ENCODE peak calls at places on chromosomes 16 and 17, in ten cellular contexts. V is substantia nigra; X is Kasumi-1; Q is non-pigmented ciliary epithelial cell; S is gastrocnemius medialis; N is natural killer cell treated with Interleukin-12 subunit alpha and Interleukin-12 subunit beta and Interleukin-15 and Interleukin-18, amount 100 ng/mL, for 72 hours; W is fibroblast of the aortic adventitia; B is NB4; I is pancreas; T is SW 1271. O is an unnamed sample.

GRCh38 chr17:28747801-28748750 is 4.3 kb downstream of the TRAF4 start:
- DNase-seq in V (no peak), X (no peak), Q (no peak), S (no peak), N (no peak), W (no peak), B (no peak), I (no peak), T (no peak), O (no peak)

GRCh38 chr16:82201906-82202305 is 31.9 kb upstream of the MPHOSPH6 start:
- DNase-seq in V (no peak), X (no peak), Q (no peak), S (no peak), N (no peak), W (no peak), B (no peak), I (no peak), T (no peak), O (no peak)

GRCh38 chr16:50692999-50693781 is at the start of gene NOD2:
- DNase-seq in V (no peak), X (no peak), Q (no peak), S (no peak), N (no peak), W (no peak), B (peak; percentile 48), I (peak; percentile 48), T (no peak), O (no peak)

GRCh38 chr17:43750154-43750553 is 8.4 kb downstream of the SOST start:
- DNase-seq in V (no peak), X (no peak), Q (no peak), S (no peak), N (no peak), W (no peak), B (no peak), I (no peak), T (no peak), O (no peak)

GRCh38 chr17:43816336-43817320 is 16.3 kb downstream of the MPP3 start:
- DNase-seq in V (no peak), X (no peak), Q (no peak), S (no peak), N (no peak), W (no peak), B (no peak), I (no peak), T (no peak), O (no peak)

GRCh38 chr17:66514227-66514806 is 211.9 kb downstream of the PRKCA start:
- DNase-seq in V (no peak), X (no peak), Q (no peak), S (no peak), N (no peak), W (peak; percentile 26), B (no peak), I (no peak), T (no peak), O (peak; percentile 16)

GRCh38 chr16:54359086-54359485 is 72.5 kb upstream of the IRX3 start:
- DNase-seq in V (no peak), X (no peak), Q (no peak), S (no peak), N (no peak), W (no peak), B (no peak), I (no peak), T (no peak), O (no peak)

GRCh38 chr17:59565959-59566324 is 532 bp downstream of the DHX40 start:
- DNase-seq in V (no peak), X (peak; percentile 89), Q (peak; percentile 46), S (no peak), N (no peak), W (peak; percentile 78), B (peak; percentile 76), I (peak; percentile 72), T (peak; percentile 55), O (peak; percentile 72)

GRCh38 chr16:14356064-14356463 is 274.0 kb downstream of the PARN start:
- DNase-seq in V (no peak), X (no peak), Q (no peak), S (peak; percentile 69), N (no peak), W (no peak), B (no peak), I (no peak), T (no peak), O (no peak)

GRCh38 chr16:29757950-29758466 is 12.2 kb upstream of the C16orf54 start:
- DNase-seq in V (no peak), X (no peak), Q (peak; percentile 32), S (no peak), N (no peak), W (peak; percentile 95), B (peak; percentile 56), I (no peak), T (no peak), O (no peak)

GRCh38 chr16:81729451-81729850 is 49.6 kb upstream of the PLCG2 start:
- DNase-seq in V (no peak), X (no peak), Q (no peak), S (no peak), N (no peak), W (no peak), B (peak; percentile 55), I (no peak), T (no peak), O (no peak)

GRCh38 chr17:67359960-67360817 is 6.2 kb downstream of the PSMD12 start:
- DNase-seq in V (no peak), X (peak; percentile 88), Q (no peak), S (no peak), N (no peak), W (peak; percentile 49), B (peak; percentile 62), I (no peak), T (no peak), O (no peak)

GRCh38 chr16:62913333-62913732 is 877.1 kb upstream of the CDH8 start:
- DNase-seq in V (no peak), X (no peak), Q (no peak), S (no peak), N (no peak), W (no peak), B (no peak), I (no peak), T (no peak), O (no peak)

GRCh38 chr17:4536742-4537411 is 18.3 kb downstream of the MYBBP1A start:
- DNase-seq in V (no peak), X (no peak), Q (no peak), S (no peak), N (no peak), W (peak; percentile 75), B (peak; percentile 37), I (peak; percentile 33), T (no peak), O (no peak)

GRCh38 chr16:50680907-50681885 is at the start of gene SNX20:
- DNase-seq in V (no peak), X (peak; percentile 70), Q (no peak), S (no peak), N (peak; percentile 79), W (no peak), B (peak; percentile 90), I (no peak), T (no peak), O (no peak)

GRCh38 chr16:4746215-4746614 is 11.9 kb downstream of the DNAAF8 start:
- DNase-seq in V (no peak), X (no peak), Q (no peak), S (no peak), N (no peak), W (no peak), B (no peak), I (no peak), T (no peak), O (no peak)

GRCh38 chr17:83203073-83203471 is 123.7 kb downstream of the METRNL start:
- DNase-seq in V (no peak), X (no peak), Q (peak; percentile 74), S (peak; percentile 63), N (peak; percentile 87), W (peak; percentile 99), B (peak; percentile 90), I (no peak), T (no peak), O (peak; percentile 73)

GRCh38 chr17:48444531-48445247 is 14.7 kb upstream of the SKAP1 start:
- DNase-seq in V (no peak), X (no peak), Q (no peak), S (no peak), N (no peak), W (no peak), B (peak; percentile 30), I (no peak), T (no peak), O (no peak)

GRCh38 chr16:82187829-82188228 is 17.8 kb upstream of the MPHOSPH6 start:
- DNase-seq in V (no peak), X (no peak), Q (no peak), S (no peak), N (no peak), W (no peak), B (no peak), I (no peak), T (no peak), O (no peak)

GRCh38 chr16:46883353-46883689 is 841 bp upstream of the GPT2 start:
- DNase-seq in V (no peak), X (no peak), Q (no peak), S (no peak), N (no peak), W (no peak), B (no peak), I (no peak), T (no peak), O (no peak)

GRCh38 chr16:67537270-67537635 is 8.6 kb downstream of the RIPOR1 start:
- DNase-seq in V (no peak), X (no peak), Q (no peak), S (no peak), N (peak; percentile 77), W (no peak), B (no peak), I (peak; percentile 70), T (no peak), O (no peak)

GRCh38 chr17:5537251-5537650 is 47.1 kb downstream of the NLRP1 start:
- DNase-seq in V (no peak), X (no peak), Q (no peak), S (no peak), N (no peak), W (peak; percentile 36), B (no peak), I (no peak), T (no peak), O (no peak)

GRCh38 chr16:49754495-49755290 is 101.2 kb downstream of the ZNF423 start:
- DNase-seq in V (no peak), X (no peak), Q (no peak), S (no peak), N (no peak), W (peak; percentile 52), B (peak; percentile 70), I (no peak), T (no peak), O (no peak)

GRCh38 chr17:70365098-70365583 is 195.8 kb downstream of the KCNJ2 start:
- DNase-seq in V (no peak), X (peak; percentile 31), Q (peak; percentile 81), S (no peak), N (no peak), W (peak; percentile 11), B (peak; percentile 3), I (no peak), T (no peak), O (no peak)

GRCh38 chr17:74176546-74177001 is 26.9 kb upstream of the RPL38 start:
- DNase-seq in V (no peak), X (peak; percentile 81), Q (no peak), S (no peak), N (no peak), W (peak; percentile 64), B (peak; percentile 68), I (peak; percentile 46), T (peak; percentile 43), O (peak; percentile 67)

GRCh38 chr16:19084139-19084538 is 16.7 kb downstream of the COQ7 start:
- DNase-seq in V (no peak), X (no peak), Q (no peak), S (no peak), N (no peak), W (no peak), B (no peak), I (no peak), T (no peak), O (no peak)

GRCh38 chr16:31201511-31202401 is 804 bp downstream of the PYCARD start:
- DNase-seq in V (no peak), X (peak; percentile 36), Q (no peak), S (no peak), N (peak; percentile 69), W (no peak), B (peak; percentile 90), I (peak; percentile 58), T (no peak), O (no peak)

GRCh38 chr16:67201411-67202345 is 2.7 kb downstream of the ELMO3 start:
- DNase-seq in V (no peak), X (no peak), Q (no peak), S (no peak), N (no peak), W (no peak), B (no peak), I (peak; percentile 41), T (no peak), O (no peak)

O was measured in H54.